ENCODE peak calls at places on chromosome 15, in five cellular contexts. Y, I, B, D and E are unnamed samples.

GRCh38 chr15:85745525-85745924 is 49.2 kb downstream of the KLHL25 start:
- DNase-seq in B (no peak), D (no peak), Y (no peak), I (peak), E (no peak)

GRCh38 chr15:50607129-50607528 is 60.7 kb upstream of the USP50 start:
- DNase-seq in I (no peak), Y (no peak), D (no peak), B (no peak), E (no peak)

GRCh38 chr15:32909431-32909830 is 191.6 kb downstream of the GREM1 start:
- DNase-seq in Y (no peak), D (peak), B (no peak), I (no peak), E (no peak)

GRCh38 chr15:90598053-90598577 is 68.4 kb downstream of the CRTC3 start:
- DNase-seq in D (no peak), I (no peak), B (no peak), Y (no peak), E (peak)

GRCh38 chr15:41660235-41661077 is at the start of gene MGA:
- DNase-seq in Y (peak), I (peak), B (peak), D (peak), E (peak)

GRCh38 chr15:58420579-58421043 is 11.2 kb upstream of the LIPC start:
- DNase-seq in D (no peak), B (no peak), Y (no peak), I (no peak), E (peak)

GRCh38 chr15:74327756-74328155 is 39.7 kb downstream of the CYP11A1 start:
- DNase-seq in Y (no peak), B (no peak), D (no peak), I (no peak), E (no peak)

GRCh38 chr15:77975332-77976119 is 102.0 kb downstream of the TBC1D2B start:
- DNase-seq in D (no peak), Y (no peak), I (peak), B (no peak), E (no peak)

GRCh38 chr15:83016906-83017305 is 5.5 kb upstream of the C15orf40 start:
- DNase-seq in I (no peak), B (no peak), D (no peak), Y (no peak), E (no peak)

GRCh38 chr15:94174399-94174802 is 57.0 kb upstream of the MCTP2 start:
- DNase-seq in B (peak), D (no peak), I (no peak), Y (no peak), E (peak)

GRCh38 chr15:47388299-47388698 is 329.0 kb upstream of the SEMA6D start:
- DNase-seq in I (no peak), Y (no peak), B (no peak), D (no peak), E (no peak)

GRCh38 chr15:97598353-97598798 is 362.1 kb upstream of the ARRDC4 start:
- DNase-seq in B (no peak), I (no peak), Y (no peak), D (no peak), E (no peak)

GRCh38 chr15:78148392-78149067 is 632 bp upstream of the IDH3A start:
- DNase-seq in B (no peak), D (no peak), I (no peak), Y (no peak), E (no peak)

GRCh38 chr15:58530056-58530590 is 98.3 kb downstream of the LIPC start:
- DNase-seq in Y (no peak), B (no peak), D (no peak), I (no peak), E (no peak)

GRCh38 chr15:69422336-69422895 is 8.3 kb downstream of the KIF23 start:
- DNase-seq in D (no peak), B (no peak), I (no peak), Y (no peak), E (no peak)